ENCODE peak calls at places on chromosomes 1 and 21, in ten cellular contexts. I is prostate gland; J is left lung; K is suprapubic skin; T is CD8-positive, alpha-beta T cell; E is uterus; N is mammary epithelial cell; M is Caco-2; G is spleen; W is IMR-90. Y is an unnamed sample. For H3K4me1, the result is how much of the 10 kb centered on the place peaks cover.

GRCh38 chr1:171233183-171233582 is 15.1 kb upstream of the FMO1 start:
- DNase-seq in I (no peak), J (no peak), K (no peak), T (no peak), E (no peak), N (no peak), M (no peak), G (no peak), W (no peak), Y (no peak)

GRCh38 chr1:46202975-46203737 is at the start of gene LURAP1:
- DNase-seq in I (no peak), J (peak), K (no peak), T (peak), E (peak), N (peak), M (no peak), G (peak), W (peak), Y (no peak)

GRCh38 chr1:206679738-206680211 is 4.9 kb upstream of the MAPKAPK2 start:
- DNase-seq in I (no peak), J (no peak), K (no peak), T (no peak), E (no peak), N (no peak), M (no peak), G (no peak), W (no peak), Y (no peak)

GRCh38 chr1:58763214-58763613 is 20.6 kb downstream of the JUN start:
- DNase-seq in I (no peak), J (no peak), K (no peak), T (no peak), E (no peak), N (peak), M (no peak), G (no peak), W (peak), Y (no peak)

GRCh38 chr1:224509881-224510280 is 75.3 kb upstream of the WDR26 start:
- DNase-seq in I (no peak), J (no peak), K (no peak), T (no peak), E (no peak), N (no peak), M (no peak), G (no peak), W (peak), Y (no peak)

GRCh38 chr1:201585099-201585498 is 46.2 kb downstream of the NAV1 start:
- DNase-seq in I (no peak), J (no peak), K (no peak), T (no peak), E (no peak), N (no peak), M (no peak), G (no peak), W (peak), Y (no peak)

GRCh38 chr1:180800945-180801344 is 111.8 kb upstream of the KIAA1614 start:
- DNase-seq in I (no peak), J (no peak), K (no peak), T (no peak), E (no peak), N (no peak), M (no peak), G (no peak), W (no peak), Y (no peak)

GRCh38 chr1:18580676-18581419 is 49.8 kb upstream of the PAX7 start:
- DNase-seq in I (no peak), J (no peak), K (no peak), T (no peak), E (no peak), N (no peak), M (no peak), G (no peak), W (no peak), Y (no peak)

GRCh38 chr1:174998569-174999215 is 1.1 kb upstream of the CACYBP start:
- DNase-seq in I (peak), J (peak), K (no peak), T (peak), E (peak), N (peak), M (peak), G (peak), W (peak), Y (no peak)

GRCh38 chr1:67390041-67390887 is 39.9 kb downstream of the SERBP1 start:
- DNase-seq in I (no peak), J (no peak), K (no peak), T (no peak), E (no peak), N (peak), M (no peak), G (no peak), W (peak), Y (no peak)

GRCh38 chr1:22317231-22317919 is 134.3 kb upstream of the ZBTB40 start:
- DNase-seq in I (no peak), J (no peak), K (no peak), T (no peak), E (no peak), N (no peak), M (peak), G (no peak), W (no peak), Y (no peak)

GRCh38 chr1:231612393-231613089 is 14.0 kb upstream of the DISC1 start:
- DNase-seq in I (no peak), J (peak), K (no peak), T (peak), E (no peak), N (no peak), M (no peak), G (peak), W (no peak), Y (no peak)
- H3K4me1 ChIP-seq in I (under half), J (under half), K (under half), T (half or more), E (under half), N (under half), M (under half), G (under half), W (under half), Y (under half)

GRCh38 chr21:40852563-40852962 is 5.6 kb upstream of the DSCAM start:
- DNase-seq in I (no peak), J (no peak), K (no peak), T (no peak), E (no peak), N (no peak), M (no peak), G (no peak), W (no peak), Y (no peak)
- TF ChIP-seq CTCF in I (no peak), J (no peak), K (no peak), T (no peak), E (no peak), N (peak), M (no peak), G (no peak), W (no peak), Y (no peak)

DNA sequence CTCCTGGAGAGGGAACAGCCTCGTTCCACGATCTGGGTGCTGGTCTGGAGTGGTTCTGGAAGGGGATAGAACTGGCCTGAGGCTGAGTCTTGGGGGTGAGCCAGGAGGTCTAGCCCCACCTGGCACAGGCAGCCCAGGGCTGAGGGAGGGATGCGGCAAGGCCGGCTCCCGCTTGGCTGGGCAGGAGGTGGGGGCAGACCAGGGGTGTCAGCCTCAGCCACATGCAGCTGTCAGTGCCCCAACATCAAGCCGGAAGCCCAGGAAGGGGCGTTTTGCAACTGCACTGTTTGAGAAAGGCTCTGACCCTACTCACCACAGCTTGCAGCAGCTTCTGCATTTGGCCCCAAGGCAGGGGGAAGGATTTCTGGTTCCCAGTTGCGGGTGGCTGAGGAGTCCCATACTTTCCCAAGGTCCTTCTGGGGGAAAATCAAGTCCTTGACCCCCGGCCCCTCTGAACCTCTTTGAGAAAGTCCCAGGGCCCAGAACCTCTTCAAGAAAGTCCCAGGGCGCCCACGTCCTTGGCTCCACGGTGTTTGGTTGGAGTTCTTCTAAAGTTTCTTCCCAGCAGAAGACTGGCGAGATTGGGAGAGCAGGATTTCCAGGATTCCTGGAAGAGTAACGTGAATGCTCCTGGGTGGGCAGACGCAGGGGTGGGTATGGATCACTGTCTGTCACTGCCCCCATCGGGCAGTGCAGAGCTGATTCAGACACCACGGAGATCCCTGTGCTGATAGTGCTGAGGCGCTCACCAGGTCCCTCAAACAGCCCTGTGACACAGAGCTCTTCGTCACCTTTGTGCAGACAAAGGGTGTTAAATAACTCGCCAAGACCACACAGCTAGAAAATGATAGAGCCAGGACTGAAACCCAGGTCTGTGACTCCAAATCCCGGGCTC is 2.2 kb downstream of the EFHD2 start:
- DNase-seq in I (no peak), J (peak), K (peak), T (no peak), E (no peak), N (no peak), M (no peak), G (peak), W (peak), Y (no peak)
- H3K4me3 ChIP-seq in I (peak), J (peak), K (peak), T (peak), E (peak), N (peak), M (no peak), G (peak), W (peak), Y (peak)

GRCh38 chr21:45414396-45415187 is 9.6 kb downstream of the COL18A1 start:
- DNase-seq in I (no peak), J (peak), K (no peak), T (no peak), E (no peak), N (no peak), M (no peak), G (peak), W (no peak), Y (no peak)
- H3K4me1 ChIP-seq in I (under half), J (under half), K (under half), T (under half), E (under half), N (under half), M (under half), G (under half), W (under half), Y (half or more)

GRCh38 chr1:37948160-37948559 is 1.3 kb upstream of the INPP5B start:
- DNase-seq in I (no peak), J (no peak), K (no peak), T (no peak), E (no peak), N (no peak), M (no peak), G (no peak), W (no peak), Y (no peak)

GRCh38 chr1:37945743-37946702 is 830 bp downstream of the INPP5B start:
- DNase-seq in I (peak), J (peak), K (peak), T (no peak), E (peak), N (no peak), M (no peak), G (peak), W (peak), Y (peak)

GRCh38 chr1:37947364-37947763 is 511 bp upstream of the INPP5B start:
- DNase-seq in I (no peak), J (peak), K (no peak), T (no peak), E (no peak), N (no peak), M (no peak), G (no peak), W (no peak), Y (no peak)

GRCh38 chr1:37948841-37949240 is 2.0 kb upstream of the INPP5B start:
- DNase-seq in I (no peak), J (peak), K (no peak), T (no peak), E (no peak), N (no peak), M (no peak), G (no peak), W (no peak), Y (no peak)

GRCh38 chr1:37946703-37947360 is at the start of gene INPP5B:
- DNase-seq in I (peak), J (peak), K (peak), T (peak), E (peak), N (no peak), M (peak), G (peak), W (peak), Y (peak)
- TF ChIP-seq CTCF in I (no peak), J (peak), K (no peak), T (no peak), E (peak), N (no peak), M (no peak), G (no peak), W (peak), Y (peak)

GRCh38 chr21:39087976-39088370 is 95.3 kb downstream of the PSMG1 start:
- DNase-seq in I (no peak), J (no peak), K (no peak), T (no peak), E (no peak), N (no peak), M (no peak), G (no peak), W (no peak), Y (no peak)
- H3K4me3 ChIP-seq in I (no peak), J (no peak), K (no peak), T (no peak), E (no peak), N (no peak), M (no peak), G (peak), W (no peak), Y (peak)

GRCh38 chr1:10694274-10694632 is 102.2 kb downstream of the CASZ1 start:
- DNase-seq in I (peak), J (no peak), K (no peak), T (no peak), E (no peak), N (peak), M (no peak), G (no peak), W (no peak), Y (no peak)
- H3K4me1 ChIP-seq in I (under half), J (under half), K (half or more), T (under half), E (under half), N (under half), M (under half), G (under half), W (under half), Y (under half)

DNA sequence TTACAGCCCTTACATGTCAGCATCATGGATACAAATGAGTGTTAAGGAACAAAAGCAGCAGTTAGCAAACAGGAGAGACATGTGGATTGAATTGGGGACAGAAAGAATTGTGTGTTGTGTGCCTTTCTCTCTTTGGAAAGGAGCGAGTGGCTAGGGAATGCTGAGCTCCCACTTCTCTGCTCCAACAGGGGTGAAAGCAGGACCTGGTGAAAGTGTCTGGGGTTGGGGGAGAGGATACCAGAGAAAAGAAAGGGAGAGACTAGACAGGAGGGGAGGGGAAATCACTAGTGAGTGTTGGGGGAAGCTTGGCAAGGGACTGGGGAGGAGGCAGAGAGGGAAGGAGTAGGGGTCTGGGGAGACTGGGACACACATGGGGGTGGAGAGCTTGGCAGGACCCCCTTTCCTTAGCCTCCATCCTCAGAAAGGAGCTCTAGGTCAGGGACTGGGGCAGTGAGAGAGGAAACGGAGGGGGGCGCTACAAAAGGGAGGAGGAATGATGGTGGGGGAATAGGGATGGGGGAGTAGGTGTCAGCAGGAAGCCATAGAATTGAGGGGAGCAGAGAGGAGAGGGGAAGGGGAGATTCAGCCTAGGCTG is 2.2 kb downstream of the KIRREL1 start:
- DNase-seq in I (no peak), J (no peak), K (no peak), T (no peak), E (no peak), N (no peak), M (no peak), G (no peak), W (no peak), Y (no peak)
- TF ChIP-seq CTCF in I (no peak), J (no peak), K (no peak), T (no peak), E (no peak), N (peak), M (no peak), G (no peak), W (peak), Y (no peak)

GRCh38 chr1:36151133-36151844 is 2.0 kb upstream of the TRAPPC3 start:
- DNase-seq in I (no peak), J (no peak), K (no peak), T (no peak), E (no peak), N (no peak), M (no peak), G (no peak), W (no peak), Y (no peak)
- H3K4me3 ChIP-seq in I (no peak), J (peak), K (peak), T (peak), E (no peak), N (no peak), M (no peak), G (peak), W (no peak), Y (peak)

DNA sequence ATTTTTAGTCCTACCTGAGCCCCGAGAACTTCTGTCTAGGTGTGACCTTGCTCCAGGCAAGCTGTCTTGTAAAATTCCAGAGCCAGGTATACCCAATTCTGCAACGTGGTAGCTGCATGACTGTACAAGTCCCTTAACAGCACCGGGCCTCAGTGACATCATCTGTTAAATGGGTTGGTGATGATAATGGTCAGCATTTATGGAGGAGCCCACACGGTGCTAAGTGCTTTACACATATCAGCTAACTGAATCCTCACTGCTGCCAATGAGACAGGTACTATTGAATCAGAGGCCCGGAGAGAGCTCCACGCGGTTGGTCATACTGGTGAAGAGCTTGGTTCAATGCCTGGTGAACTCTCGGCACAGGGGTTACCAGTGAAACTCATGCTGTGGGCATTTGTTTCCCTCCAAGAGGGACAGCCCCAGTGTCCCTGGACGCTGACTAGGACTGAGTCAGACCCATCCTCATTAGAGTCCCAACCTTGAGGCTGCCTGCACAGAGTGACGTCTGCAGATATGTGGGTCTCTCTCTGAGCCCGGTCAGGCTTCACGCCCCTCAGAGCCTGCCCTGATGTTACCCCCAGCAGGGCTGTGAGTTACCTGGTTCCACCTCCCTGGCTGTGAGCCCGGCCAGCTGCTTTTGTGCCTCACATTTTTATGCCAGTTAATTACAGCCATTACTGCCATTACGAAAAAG is 37.0 kb upstream of the PADI1 start:
- DNase-seq in I (no peak), J (no peak), K (no peak), T (no peak), E (no peak), N (peak), M (no peak), G (no peak), W (peak), Y (no peak)
- H3K4me1 ChIP-seq in I (under half), J (under half), K (under half), T (under half), E (under half), N (under half), M (under half), G (under half), W (under half), Y (under half)

Y was measured in thoracic aorta.